ENCODE peak calls at places on chromosomes 11 and 22, in four cellular contexts. One of them, this sample, is unnamed.

GRCh38 chr11:34564807-34565241 is 51.2 kb upstream of the ELF5 start:
- DNase-seq in K562: no peak
- DNase-seq in HepG2: peak
- DNase-seq in GM12878: no peak
- DNase-seq in this sample: no peak

GRCh38 chr22:35637254-35637653 is 11.0 kb upstream of the APOL6 start:
- DNase-seq in K562: no peak
- DNase-seq in HepG2: no peak
- DNase-seq in GM12878: no peak
- DNase-seq in this sample: no peak

GRCh38 chr11:112558691-112559090 is 298.0 kb upstream of the PLET1 start:
- DNase-seq in K562: no peak
- DNase-seq in HepG2: no peak
- DNase-seq in GM12878: no peak
- DNase-seq in this sample: no peak

GRCh38 chr22:44438481-44439131 is 59.4 kb downstream of the RTL6 start:
- DNase-seq in K562: no peak
- DNase-seq in HepG2: no peak
- DNase-seq in GM12878: no peak
- DNase-seq in this sample: no peak

GRCh38 chr22:44305455-44305854 is 7.3 kb downstream of the SHISAL1 start:
- DNase-seq in K562: no peak
- DNase-seq in HepG2: no peak
- DNase-seq in GM12878: no peak
- DNase-seq in this sample: no peak

GRCh38 chr11:12116425-12117032 is 6.1 kb downstream of the MICAL2 start:
- DNase-seq in K562: peak
- DNase-seq in HepG2: no peak
- DNase-seq in GM12878: no peak
- DNase-seq in this sample: no peak

GRCh38 chr22:47205081-47205491 is 442.6 kb downstream of the TBC1D22A start:
- DNase-seq in K562: no peak
- DNase-seq in HepG2: no peak
- DNase-seq in GM12878: no peak
- DNase-seq in this sample: no peak

GRCh38 chr11:9688716-9689511 is 25.0 kb downstream of the SWAP70 start:
- DNase-seq in K562: no peak
- DNase-seq in HepG2: no peak
- DNase-seq in GM12878: peak
- DNase-seq in this sample: peak

GRCh38 chr11:432501-433100 is 9.2 kb downstream of the ANO9 start:
- DNase-seq in K562: no peak
- DNase-seq in HepG2: no peak
- DNase-seq in GM12878: no peak
- DNase-seq in this sample: peak

GRCh38 chr11:76166314-76166713 is 40.0 kb downstream of the WNT11 start:
- DNase-seq in K562: no peak
- DNase-seq in HepG2: no peak
- DNase-seq in GM12878: peak
- DNase-seq in this sample: no peak

GRCh38 chr11:76234704-76235232 is 28.5 kb upstream of the WNT11 start:
- DNase-seq in K562: no peak
- DNase-seq in HepG2: no peak
- DNase-seq in GM12878: no peak
- DNase-seq in this sample: no peak

GRCh38 chr11:15816270-15816871 is 540.0 kb downstream of the SOX6 start:
- DNase-seq in K562: no peak
- DNase-seq in HepG2: no peak
- DNase-seq in GM12878: no peak
- DNase-seq in this sample: no peak

GRCh38 chr22:35021166-35021565 is 44.8 kb upstream of the ISX start:
- DNase-seq in K562: no peak
- DNase-seq in HepG2: no peak
- DNase-seq in GM12878: no peak
- DNase-seq in this sample: no peak

GRCh38 chr11:130548491-130548833 is 100.0 kb downstream of the ADAMTS15 start:
- DNase-seq in K562: no peak
- DNase-seq in HepG2: no peak
- DNase-seq in GM12878: no peak
- DNase-seq in this sample: no peak

GRCh38 chr11:35141034-35141433 is 2.1 kb downstream of the CD44 start:
- DNase-seq in K562: no peak
- DNase-seq in HepG2: no peak
- DNase-seq in GM12878: no peak
- DNase-seq in this sample: no peak

GRCh38 chr11:106304274-106304673 is 226.8 kb downstream of the AASDHPPT start:
- DNase-seq in K562: no peak
- DNase-seq in HepG2: no peak
- DNase-seq in GM12878: no peak
- DNase-seq in this sample: no peak

GRCh38 chr22:46697811-46698515 is 40.1 kb downstream of the CERK start:
- DNase-seq in K562: no peak
- DNase-seq in HepG2: no peak
- DNase-seq in GM12878: no peak
- DNase-seq in this sample: no peak

GRCh38 chr11:26229270-26229669 is 102.7 kb upstream of the ANO3 start:
- DNase-seq in K562: no peak
- DNase-seq in HepG2: no peak
- DNase-seq in GM12878: no peak
- DNase-seq in this sample: no peak

GRCh38 chr11:83023410-83023809 is 48.3 kb downstream of the RAB30 start:
- DNase-seq in K562: no peak
- DNase-seq in HepG2: no peak
- DNase-seq in GM12878: no peak
- DNase-seq in this sample: no peak

GRCh38 chr22:30871391-30872281 is 96.9 kb downstream of the MORC2 start:
- DNase-seq in K562: no peak
- DNase-seq in HepG2: no peak
- DNase-seq in GM12878: no peak
- DNase-seq in this sample: peak

GRCh38 chr22:27438271-27438980 is 363.1 kb downstream of the MN1 start:
- DNase-seq in K562: no peak
- DNase-seq in HepG2: no peak
- DNase-seq in GM12878: no peak
- DNase-seq in this sample: peak

GRCh38 chr22:43210631-43211515 is 23.9 kb upstream of the TTLL12 start:
- DNase-seq in K562: no peak
- DNase-seq in HepG2: no peak
- DNase-seq in GM12878: no peak
- DNase-seq in this sample: no peak

GRCh38 chr22:21797444-21798221 is 62.0 kb upstream of the YPEL1 start:
- DNase-seq in K562: no peak
- DNase-seq in HepG2: no peak
- DNase-seq in GM12878: no peak
- DNase-seq in this sample: no peak

GRCh38 chr11:121372028-121372427 is 79.5 kb downstream of the SC5D start:
- DNase-seq in K562: no peak
- DNase-seq in HepG2: no peak
- DNase-seq in GM12878: no peak
- DNase-seq in this sample: no peak

GRCh38 chr11:121374286-121374985 is 77.7 kb upstream of the SORL1 start:
- DNase-seq in K562: no peak
- DNase-seq in HepG2: no peak
- DNase-seq in GM12878: no peak
- DNase-seq in this sample: no peak

GRCh38 chr11:121372671-121373429 is 79.3 kb upstream of the SORL1 start:
- DNase-seq in K562: no peak
- DNase-seq in HepG2: no peak
- DNase-seq in GM12878: peak
- DNase-seq in this sample: no peak

DNA sequence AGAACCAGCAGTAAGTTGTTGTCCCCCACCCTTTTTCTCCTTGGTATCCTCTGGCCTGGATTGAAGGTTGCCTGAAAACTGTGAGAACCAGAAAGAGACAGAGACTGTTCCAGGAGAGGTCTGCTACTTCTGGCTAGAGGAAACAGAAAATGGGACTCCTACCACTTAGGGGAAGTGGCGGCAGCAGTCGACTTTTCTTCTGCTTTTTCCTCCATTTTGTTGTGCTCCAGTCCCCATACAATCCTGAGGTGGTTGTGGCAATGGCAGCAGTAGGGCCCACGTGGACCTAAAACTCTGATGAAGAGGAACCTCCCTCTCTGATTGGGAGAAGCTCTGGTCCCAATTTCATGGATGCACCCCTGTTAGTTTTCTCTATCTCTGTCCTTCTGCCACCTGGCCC is 76.0 kb upstream of the SORL1 start:
- DNase-seq in K562: no peak
- DNase-seq in HepG2: no peak
- DNase-seq in GM12878: no peak
- DNase-seq in this sample: no peak
- TF ChIP-seq CHD2 in K562: no peak
- TF ChIP-seq CHD2 in HepG2: no peak
- TF ChIP-seq CHD2 in GM12878: no peak
- TF ChIP-seq CHD2 in this sample: no peak

GRCh38 chr11:6320411-6321207 is at the start of gene CAVIN3:
- DNase-seq in K562: no peak
- DNase-seq in HepG2: no peak
- DNase-seq in GM12878: peak
- DNase-seq in this sample: peak
- TF ChIP-seq TAF1 in K562: no peak
- TF ChIP-seq TAF1 in HepG2: no peak
- TF ChIP-seq TAF1 in GM12878: no peak
- TF ChIP-seq TAF1 in this sample: peak

DNA sequence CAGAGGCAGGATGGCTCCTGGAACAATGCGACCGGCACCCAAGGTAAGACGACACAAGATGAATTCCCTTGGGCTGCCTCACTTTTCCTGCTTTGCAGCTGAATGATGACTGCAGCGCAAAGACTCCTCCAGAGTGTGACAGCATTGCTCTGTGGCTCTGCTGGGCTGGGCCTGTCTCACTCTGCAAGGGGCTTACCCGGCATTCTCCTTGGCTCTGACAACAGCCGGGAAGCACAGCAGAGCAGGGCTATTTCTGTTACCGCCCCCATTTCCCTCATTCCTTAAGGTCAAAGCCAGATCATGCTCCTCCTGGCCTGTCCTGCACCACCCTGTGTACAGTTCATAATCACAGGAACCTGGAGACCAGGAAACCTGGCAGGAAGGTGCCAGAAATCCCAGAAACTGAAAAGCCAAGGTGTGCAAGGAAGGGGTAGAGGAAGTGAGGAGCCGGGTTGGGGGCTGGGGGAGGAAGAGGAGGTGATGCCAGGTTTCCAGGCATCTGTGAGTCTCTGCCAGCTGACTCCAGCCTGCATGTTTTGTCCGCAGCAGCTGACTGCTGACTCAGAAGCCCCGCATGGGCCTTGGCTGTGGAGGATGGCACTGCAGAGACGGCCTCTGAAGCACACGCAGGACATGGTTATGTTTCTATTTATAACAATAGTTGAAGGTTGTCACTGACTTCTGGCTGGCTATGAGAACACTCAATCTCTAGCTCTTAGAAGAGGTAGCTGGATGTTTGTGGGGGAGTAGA is 113.6 kb downstream of the MICAL3 start:
- DNase-seq in K562: peak
- DNase-seq in HepG2: no peak
- DNase-seq in GM12878: no peak
- DNase-seq in this sample: peak
- TF ChIP-seq CHD2 in K562: no peak
- TF ChIP-seq CHD2 in HepG2: no peak
- TF ChIP-seq CHD2 in GM12878: no peak
- TF ChIP-seq CHD2 in this sample: no peak

DNA sequence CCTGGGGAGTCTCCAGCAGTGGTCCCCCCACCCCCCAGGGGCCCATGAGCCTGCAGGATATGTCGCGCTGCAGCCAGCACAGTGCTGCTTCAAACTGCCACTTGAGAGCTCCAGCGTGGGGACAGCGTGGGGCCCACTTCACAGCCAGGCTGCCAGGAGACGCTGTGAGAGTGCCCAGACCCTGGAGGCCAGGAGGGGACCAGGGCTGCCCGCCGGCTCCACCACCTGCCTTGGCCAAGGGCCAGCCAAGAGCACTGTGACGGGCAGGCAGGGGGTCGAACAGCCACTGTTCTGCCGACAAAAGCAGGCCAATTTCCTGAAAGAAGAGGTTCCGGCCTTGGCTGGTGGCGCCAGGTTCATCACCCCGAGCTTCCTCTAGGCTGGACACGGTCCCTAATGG is 60.2 kb downstream of the FLRT1 start:
- DNase-seq in K562: no peak
- DNase-seq in HepG2: no peak
- DNase-seq in GM12878: no peak
- DNase-seq in this sample: no peak
- TF ChIP-seq TAF1 in K562: no peak
- TF ChIP-seq TAF1 in HepG2: no peak
- TF ChIP-seq TAF1 in GM12878: no peak
- TF ChIP-seq TAF1 in this sample: no peak

DNA sequence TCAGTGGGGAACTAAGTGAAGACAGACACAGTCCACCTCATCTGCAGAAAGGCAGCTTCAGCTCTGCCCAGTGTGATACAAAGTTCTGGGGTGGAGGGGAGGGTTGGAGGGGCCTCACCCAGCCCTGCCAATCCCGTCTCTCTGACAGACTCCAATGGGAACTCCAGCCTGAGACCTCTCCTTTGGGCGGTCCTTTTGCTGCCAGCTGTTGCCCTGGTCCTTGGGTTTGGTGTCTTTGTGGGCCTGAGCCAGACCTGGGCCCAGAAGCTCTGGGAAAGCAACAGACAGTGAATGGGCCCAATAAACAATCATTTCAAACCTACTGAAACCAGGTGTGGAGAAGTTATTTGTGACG is 8.0 kb downstream of the ZP1 start:
- DNase-seq in K562: no peak
- DNase-seq in HepG2: no peak
- DNase-seq in GM12878: no peak
- DNase-seq in this sample: no peak
- TF ChIP-seq CHD2 in K562: no peak
- TF ChIP-seq CHD2 in HepG2: no peak
- TF ChIP-seq CHD2 in GM12878: no peak
- TF ChIP-seq CHD2 in this sample: no peak